ENCODE peak calls at places on chromosomes 6 and 20, in seven cellular contexts. K is HepG2; E is coronary artery; U is germinal center; P is stimulated activated CD8-positive, alpha-beta memory T cell treated with anti-CD3 and anti-CD28 coated beads, Interleukin-12 subunit alpha, Interleukin-12 subunit beta, amount 100 ng/mL, for 4 hours; N is ACHN; W is activated T-cell treated with anti-CD3 and anti-CD28 coated beads for 1 hour. F is an unnamed sample.

GRCh38 chr6:89242574-89243330 is 25.6 kb upstream of the GABRR1 start:
- DNase-seq in N (peak), K (peak), U (no peak), E (no peak), W (no peak), P (no peak), F (no peak)

GRCh38 chr6:22236626-22237414 is 60.0 kb downstream of the PRL start:
- DNase-seq in N (peak), U (no peak), E (no peak), W (no peak), P (no peak), K (no peak), F (no peak)

GRCh38 chr6:116381000-116381399 is 10.3 kb downstream of the DSE start:
- DNase-seq in K (no peak), E (no peak), U (no peak), W (no peak), N (no peak), P (no peak), F (no peak)

GRCh38 chr20:17875106-17875980 is 93.3 kb downstream of the SNX5 start:
- DNase-seq in N (no peak), U (no peak), K (peak), W (no peak), E (no peak), P (no peak), F (peak)

GRCh38 chr6:155436981-155437749 is 18.5 kb downstream of the NOX3 start:
- DNase-seq in E (no peak), U (no peak), W (no peak), N (no peak), K (peak), P (no peak), F (no peak)

GRCh38 chr6:56474531-56474930 is 168.2 kb downstream of the DST start:
- DNase-seq in K (no peak), U (no peak), E (no peak), W (no peak), N (no peak), P (no peak), F (no peak)

GRCh38 chr6:163095401-163095800 is 319.1 kb upstream of the QKI start:
- DNase-seq in K (no peak), W (no peak), E (no peak), N (no peak), U (no peak), P (no peak), F (no peak)

GRCh38 chr6:33070909-33071308 is 2.5 kb downstream of the HLA-DPA1 start:
- DNase-seq in P (no peak), K (no peak), U (no peak), E (no peak), N (no peak), W (no peak), F (no peak)

GRCh38 chr6:134436950-134437349 is 119.0 kb upstream of the SGK1 start:
- DNase-seq in U (peak), W (no peak), P (no peak), K (no peak), E (no peak), N (peak), F (no peak)

GRCh38 chr20:2283706-2284423 is 11.9 kb upstream of the TGM3 start:
- DNase-seq in P (no peak), N (peak), E (no peak), K (no peak), U (no peak), W (no peak), F (no peak)

GRCh38 chr6:10393544-10394225 is 21.2 kb downstream of the TFAP2A start:
- DNase-seq in K (no peak), P (no peak), W (no peak), E (no peak), N (no peak), U (no peak), F (no peak)

GRCh38 chr6:104421650-104422049 is 438.1 kb downstream of the HACE1 start:
- DNase-seq in P (no peak), E (no peak), U (no peak), W (no peak), K (no peak), N (no peak), F (no peak)

GRCh38 chr6:105005446-105005845 is 48.5 kb downstream of the LIN28B start:
- DNase-seq in P (no peak), E (no peak), K (no peak), U (no peak), W (no peak), N (no peak), F (no peak)

GRCh38 chr6:161748535-161749386 is 474.9 kb upstream of the AGPAT4 start:
- DNase-seq in U (no peak), E (no peak), P (no peak), W (no peak), K (peak), N (no peak), F (peak)

GRCh38 chr20:60054716-60055371 is 96.6 kb downstream of the CDH26 start:
- DNase-seq in W (no peak), U (no peak), N (no peak), P (no peak), E (peak), K (no peak), F (no peak)

GRCh38 chr20:53735536-53736050 is 142.0 kb upstream of the ZNF217 start:
- DNase-seq in E (no peak), K (no peak), W (no peak), P (no peak), N (peak), U (no peak), F (no peak)

GRCh38 chr6:157478926-157479325 is 97.9 kb downstream of the ZDHHC14 start:
- DNase-seq in W (no peak), E (no peak), P (no peak), K (no peak), N (no peak), U (no peak), F (no peak)

GRCh38 chr6:157613011-157613522 is 210.0 kb upstream of the SNX9 start:
- DNase-seq in P (no peak), K (peak), W (no peak), E (no peak), N (no peak), U (no peak), F (no peak)

GRCh38 chr6:130624046-130624445 is 203.2 kb upstream of the SMLR1 start:
- DNase-seq in U (no peak), W (no peak), K (no peak), E (no peak), N (no peak), P (no peak), F (no peak)

GRCh38 chr20:1555952-1556351 is 1.6 kb downstream of the SIRPD start:
- DNase-seq in N (no peak), K (no peak), U (no peak), E (no peak), P (no peak), W (no peak), F (no peak)

GRCh38 chr20:38454556-38455473 is 17.8 kb upstream of the RALGAPB start:
- DNase-seq in U (no peak), N (no peak), W (no peak), P (no peak), K (no peak), E (peak), F (no peak)

GRCh38 chr6:46098678-46099077 is 31.1 kb upstream of the ENPP4 start:
- DNase-seq in E (no peak), U (no peak), P (no peak), W (no peak), K (peak), N (no peak), F (peak)